ENCODE peak calls at places on chromosomes 16 and 17, in four cellular contexts. M, H, S and U are unnamed samples.

GRCh38 chr17:8430966-8431365 is 4.7 kb upstream of the NDEL1 start:
- DNase-seq in H (peak), M (no peak), S (no peak), U (no peak)

GRCh38 chr17:46862949-46863348 is 11.6 kb downstream of the WNT9B start:
- DNase-seq in S (no peak), H (no peak), M (peak), U (no peak)

GRCh38 chr17:3033741-3034577 is 29.4 kb downstream of the OR1D5 start:
- DNase-seq in S (no peak), M (no peak), H (no peak), U (no peak)

GRCh38 chr17:72396121-72396520 is 275.3 kb downstream of the SOX9 start:
- DNase-seq in S (no peak), M (no peak), H (no peak), U (no peak)

GRCh38 chr17:35082073-35082657 is 18.7 kb upstream of the RFFL start:
- DNase-seq in M (no peak), H (no peak), S (peak), U (peak)

GRCh38 chr17:72175787-72176515 is 55.1 kb downstream of the SOX9 start:
- DNase-seq in H (no peak), S (no peak), M (no peak), U (no peak)

GRCh38 chr16:47060596-47060995 is 83.1 kb downstream of the NETO2 start:
- DNase-seq in H (no peak), S (no peak), M (no peak), U (no peak)

GRCh38 chr17:21275579-21276339 is 8.8 kb upstream of the MAP2K3 start:
- DNase-seq in H (peak), M (peak), S (no peak), U (no peak)

GRCh38 chr17:74512624-74513084 is 18.6 kb downstream of the CD300LB start:
- DNase-seq in S (no peak), M (no peak), H (no peak), U (no peak)

GRCh38 chr16:77557385-77557784 is 122.6 kb upstream of the ADAMTS18 start:
- DNase-seq in H (no peak), S (no peak), M (no peak), U (no peak)

GRCh38 chr16:88009566-88010342 is 58.5 kb downstream of the BANP start:
- DNase-seq in H (no peak), S (no peak), M (peak), U (no peak)

GRCh38 chr17:72358465-72358864 is 237.6 kb downstream of the SOX9 start:
- DNase-seq in S (no peak), H (no peak), M (no peak), U (no peak)

GRCh38 chr16:26195225-26195624 is 503.5 kb downstream of the HS3ST4 start:
- DNase-seq in H (no peak), S (no peak), M (no peak), U (no peak)

GRCh38 chr16:77113835-77114234 is 77.2 kb upstream of the MON1B start:
- DNase-seq in S (no peak), M (no peak), H (no peak), U (no peak)

GRCh38 chr17:77445030-77445907 is 304.5 kb downstream of the SEC14L1 start:
- DNase-seq in S (no peak), M (no peak), H (no peak), U (no peak)

GRCh38 chr16:22270525-22270924 is 26.7 kb upstream of the POLR3E start:
- DNase-seq in M (no peak), S (no peak), H (no peak), U (no peak)

GRCh38 chr16:84823484-84823883 is 3.7 kb downstream of the CRISPLD2 start:
- DNase-seq in H (no peak), M (no peak), S (no peak), U (no peak)

GRCh38 chr17:20009302-20010098 is at the start of gene SPECC1:
- DNase-seq in M (peak), H (peak), S (no peak), U (no peak)

GRCh38 chr16:1950047-1950446 is 4.4 kb downstream of the RPL3L start:
- DNase-seq in M (no peak), H (no peak), S (no peak), U (no peak)
- H3K4me3 ChIP-seq in M (no peak), H (no peak), S (no peak), U (no peak)

GRCh38 chr17:41456206-41456605 is 11.0 kb downstream of the KRT32 start:
- DNase-seq in S (no peak), H (no peak), M (peak), U (no peak)
- TF ChIP-seq CTCF in S (no peak), H (no peak), M (peak), U (peak)

DNA sequence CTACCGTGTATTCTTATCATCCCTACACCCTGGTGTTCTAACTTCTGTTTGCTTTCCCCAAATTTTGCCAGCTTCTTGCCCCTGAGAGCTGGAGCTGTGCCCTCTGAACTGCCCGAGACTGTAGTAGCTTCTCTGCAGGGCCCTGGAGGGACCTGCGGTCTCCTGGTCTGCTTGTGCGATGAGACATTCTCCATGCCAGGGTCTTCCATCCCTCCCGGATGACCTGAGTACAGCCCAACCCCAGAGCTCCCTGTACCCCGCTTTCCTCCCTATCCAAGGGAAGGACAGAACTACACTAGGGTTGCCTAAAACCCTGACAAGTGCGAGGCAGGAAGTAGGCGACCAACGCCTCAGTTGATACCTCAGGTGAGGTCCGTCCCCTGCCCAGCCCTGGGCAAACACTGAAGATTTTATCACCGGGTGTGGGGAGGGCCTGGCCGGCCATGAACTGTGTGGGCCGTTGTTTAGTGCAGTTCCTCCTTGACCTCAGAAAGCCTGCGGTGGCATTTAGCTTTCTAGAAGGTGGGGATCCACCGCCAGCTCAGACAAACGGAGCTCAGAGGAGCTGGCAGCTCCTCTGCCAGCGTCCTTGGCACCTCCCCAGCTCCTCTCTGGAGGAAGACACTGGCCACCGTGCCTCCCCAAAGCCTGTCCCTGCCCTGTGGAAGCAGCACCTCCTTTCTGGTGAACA is 13.7 kb downstream of the CANT1 start:
- DNase-seq in S (no peak), M (no peak), H (peak), U (no peak)
- H3K4me3 ChIP-seq in S (no peak), M (no peak), H (no peak), U (no peak)

GRCh38 chr17:44216173-44216572 is 3.3 kb downstream of the UBTF start:
- DNase-seq in M (no peak), H (no peak), S (no peak), U (no peak)

GRCh38 chr17:44219126-44219635 is 294 bp downstream of the UBTF start:
- DNase-seq in M (peak), S (no peak), H (peak), U (no peak)

GRCh38 chr17:44218344-44219125 is 940 bp downstream of the UBTF start:
- DNase-seq in M (peak), H (peak), S (no peak), U (no peak)

GRCh38 chr17:44216674-44217073 is 2.8 kb downstream of the UBTF start:
- DNase-seq in H (no peak), M (no peak), S (no peak), U (no peak)

DNA sequence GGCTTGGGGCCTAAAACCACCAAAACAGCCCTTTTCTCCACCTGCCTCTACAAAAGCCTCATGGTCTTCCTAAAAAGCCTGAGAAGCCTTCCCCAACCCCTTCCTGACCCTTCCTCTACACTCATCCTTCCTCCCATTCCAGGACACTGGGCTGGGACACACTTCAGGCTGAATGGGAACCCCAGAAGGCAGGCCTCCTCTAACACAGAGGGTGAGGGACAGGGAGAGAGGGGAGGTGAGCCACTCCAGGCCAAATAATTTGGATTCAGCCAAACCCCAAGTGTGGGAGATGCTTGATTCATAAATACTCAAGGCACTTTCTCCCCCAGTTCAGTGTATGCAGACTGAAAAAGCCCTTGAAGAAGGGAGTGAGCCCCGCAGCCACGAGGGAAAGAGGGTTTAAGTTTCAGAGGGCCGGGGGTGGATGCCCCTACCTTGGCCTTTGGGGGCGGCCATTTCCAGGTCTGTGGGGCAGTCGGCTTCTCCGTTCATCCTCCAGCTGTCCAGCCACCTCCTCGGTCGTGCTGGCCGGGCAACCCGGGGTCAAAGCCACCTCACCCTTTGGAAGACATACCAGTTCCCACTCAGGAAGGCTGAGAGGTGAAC is 1.6 kb downstream of the UBTF start:
- DNase-seq in M (peak), S (no peak), H (no peak), U (no peak)
- TF ChIP-seq CTCF in M (no peak), S (no peak), H (no peak), U (no peak)

GRCh38 chr17:54814371-54814770 is 86.3 kb upstream of the TOM1L1 start:
- DNase-seq in M (no peak), H (no peak), S (no peak), U (no peak)
- H3K4me3 ChIP-seq in M (no peak), H (no peak), S (no peak), U (no peak)

GRCh38 chr17:57669671-57670529 is 75.2 kb downstream of the CCDC182 start:
- DNase-seq in M (no peak), H (peak), S (no peak), U (no peak)

GRCh38 chr17:57672205-57672632 is 72.9 kb downstream of the CCDC182 start:
- DNase-seq in S (no peak), H (no peak), M (no peak), U (no peak)

GRCh38 chr17:57672971-57673370 is 72.1 kb downstream of the CCDC182 start:
- DNase-seq in M (no peak), S (no peak), H (peak), U (no peak)

GRCh38 chr17:57670769-57671545 is 74.1 kb downstream of the CCDC182 start:
- DNase-seq in H (peak), S (no peak), M (no peak), U (no peak)

GRCh38 chr17:57671546-57672204 is 73.4 kb downstream of the CCDC182 start:
- DNase-seq in H (peak), S (peak), M (peak), U (no peak)
- TF ChIP-seq CTCF in H (peak), S (peak), M (peak), U (peak)

DNA sequence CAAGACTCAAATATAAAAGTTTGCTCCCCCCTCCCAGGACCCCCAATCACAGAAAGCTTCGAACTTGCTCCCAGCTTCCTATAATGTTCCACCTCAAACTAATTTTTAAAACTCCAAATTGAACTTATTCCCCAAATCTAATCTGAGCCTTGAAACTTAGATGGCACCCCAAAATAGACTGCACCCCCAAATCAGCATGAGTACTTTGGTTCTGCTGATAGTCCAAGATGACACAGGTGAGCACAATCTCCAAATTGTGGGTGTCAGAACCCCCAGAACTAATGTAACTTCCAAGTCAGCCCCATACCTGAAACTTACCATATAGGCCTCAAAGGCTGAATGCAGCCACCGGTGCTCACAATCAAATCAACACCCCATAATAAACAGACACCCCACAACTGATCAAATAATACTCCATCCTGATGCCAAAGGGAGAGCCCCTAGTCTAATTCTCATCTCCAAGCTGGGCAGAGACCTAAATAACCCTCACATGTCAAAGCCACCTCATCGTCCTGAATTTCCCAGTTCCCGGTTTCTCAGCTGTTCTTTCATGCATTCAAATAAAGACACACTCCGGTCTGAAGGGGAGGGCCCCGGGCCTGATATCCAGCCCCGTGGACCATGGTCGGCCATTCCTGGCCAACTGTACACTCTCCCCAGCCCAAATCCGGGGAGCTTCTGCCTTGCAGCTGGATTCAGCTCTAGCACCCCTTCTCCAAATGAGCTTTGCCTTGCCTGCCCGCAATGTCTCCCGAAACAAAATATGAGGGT is 1.8 kb upstream of the BCL6B start:
- DNase-seq in S (no peak), M (no peak), H (no peak), U (no peak)
- H3K4me3 ChIP-seq in S (no peak), M (peak), H (no peak), U (no peak)